ENCODE peak calls at places on chromosomes 16 and 17, in five cellular contexts. F, J, Q, Z and S are unnamed samples.

GRCh38 chr16:84294196-84295142 is at the start of gene WFDC1:
- DNase-seq in F (no peak), J (no peak), Q (peak; percentile 27), Z (no peak), S (no peak)

GRCh38 chr16:12339686-12340085 is 363.2 kb downstream of the SNX29 start:
- DNase-seq in F (no peak), J (no peak), Q (peak; percentile 83), Z (no peak), S (peak; percentile 58)

GRCh38 chr16:78551487-78552085 is 452.1 kb downstream of the WWOX start:
- DNase-seq in F (peak; percentile 90), J (no peak), Q (no peak), Z (no peak), S (no peak)

GRCh38 chr16:27712251-27712711 is 162.3 kb downstream of the KATNIP start:
- DNase-seq in F (no peak), J (no peak), Q (no peak), Z (no peak), S (no peak)

GRCh38 chr17:19388791-19389190 is 1.8 kb upstream of the MFAP4 start:
- DNase-seq in F (peak; percentile 22), J (no peak), Q (no peak), Z (no peak), S (no peak)

GRCh38 chr17:66468241-66469087 is 166.1 kb downstream of the PRKCA start:
- DNase-seq in F (no peak), J (no peak), Q (peak; percentile 62), Z (no peak), S (peak; percentile 61)

GRCh38 chr17:59149841-59150511 is 5.0 kb downstream of the SKA2 start:
- DNase-seq in F (no peak), J (no peak), Q (no peak), Z (no peak), S (no peak)

GRCh38 chr16:25434061-25434460 is 176.4 kb upstream of the ZKSCAN2 start:
- DNase-seq in F (no peak), J (no peak), Q (no peak), Z (no peak), S (no peak)

GRCh38 chr16:66512589-66513404 is 37.1 kb downstream of the TK2 start:
- DNase-seq in F (no peak), J (no peak), Q (peak; percentile 71), Z (no peak), S (no peak)

GRCh38 chr17:32486091-32486700 is 597 bp upstream of the CDK5R1 start:
- DNase-seq in F (peak; percentile 74), J (no peak), Q (peak; percentile 58), Z (peak; percentile 59), S (peak; percentile 79)

GRCh38 chr16:63982156-63982555 is 1139.7 kb downstream of the CDH11 start:
- DNase-seq in F (no peak), J (no peak), Q (no peak), Z (no peak), S (no peak)

GRCh38 chr17:72682597-72682996 is 409.9 kb downstream of the SLC39A11 start:
- DNase-seq in F (no peak), J (no peak), Q (no peak), Z (no peak), S (peak; percentile 72)

GRCh38 chr17:78268960-78269892 is 37.8 kb downstream of the TMEM235 start:
- DNase-seq in F (no peak), J (no peak), Q (peak; percentile 18), Z (no peak), S (no peak)

GRCh38 chr16:13421726-13422125 is 498.2 kb upstream of the ERCC4 start:
- DNase-seq in F (no peak), J (peak; percentile 35), Q (peak; percentile 61), Z (no peak), S (peak; percentile 49)

GRCh38 chr17:76459674-76460073 is 6.7 kb upstream of the UBE2O start:
- DNase-seq in F (no peak), J (no peak), Q (no peak), Z (no peak), S (no peak)

GRCh38 chr16:31436221-31437045 is 6.2 kb downstream of the ZNF843 start:
- DNase-seq in F (no peak), J (no peak), Q (no peak), Z (no peak), S (no peak)

GRCh38 chr17:54900457-54901229 is at the start of gene TOM1L1:
- DNase-seq in F (peak; percentile 83), J (peak; percentile 13), Q (peak; percentile 57), Z (peak; percentile 11), S (peak; percentile 72)

GRCh38 chr16:6753553-6753952 is 579.1 kb upstream of the RBFOX1 start:
- DNase-seq in F (no peak), J (no peak), Q (no peak), Z (no peak), S (no peak)

GRCh38 chr17:58755577-58756245 is at the start of gene PPM1E:
- DNase-seq in F (peak; percentile 44), J (no peak), Q (peak; percentile 12), Z (peak; percentile 34), S (peak; percentile 44)

GRCh38 chr16:69775535-69775934 is 13.4 kb downstream of the WWP2 start:
- DNase-seq in F (no peak), J (no peak), Q (no peak), Z (no peak), S (no peak)

GRCh38 chr16:9677301-9677653 is 505.0 kb downstream of the GRIN2A start:
- DNase-seq in F (no peak), J (no peak), Q (no peak), Z (no peak), S (no peak)

GRCh38 chr17:2238432-2239169 is 65.0 kb downstream of the SMG6 start:
- DNase-seq in F (no peak), J (no peak), Q (no peak), Z (no peak), S (no peak)

GRCh38 chr16:30131869-30132475 is 9.0 kb upstream of the MAPK3 start:
- DNase-seq in F (peak; percentile 97), J (no peak), Q (peak; percentile 64), Z (no peak), S (no peak)

GRCh38 chr17:46742539-46743270 is 75.8 kb downstream of the WNT3 start:
- DNase-seq in F (peak; percentile 0), J (peak; percentile 86), Q (peak; percentile 82), Z (no peak), S (peak; percentile 94)

GRCh38 chr17:17499402-17500145 is 3.4 kb upstream of the RASD1 start:
- DNase-seq in F (no peak), J (no peak), Q (no peak), Z (no peak), S (no peak)

GRCh38 chr16:1543085-1543896 is 9.8 kb downstream of the TMEM204 start:
- DNase-seq in F (no peak), J (peak; percentile 50), Q (peak; percentile 61), Z (peak; percentile 62), S (peak; percentile 87)

GRCh38 chr17:13415877-13416416 is 185.8 kb downstream of the HS3ST3A1 start:
- DNase-seq in F (peak; percentile 87), J (no peak), Q (peak; percentile 51), Z (no peak), S (peak; percentile 96)

GRCh38 chr17:80724723-80725388 is 180.2 kb downstream of the RPTOR start:
- DNase-seq in F (no peak), J (peak; percentile 49), Q (peak; percentile 78), Z (no peak), S (peak; percentile 86)

GRCh38 chr17:74813793-74814192 is 37.6 kb upstream of the NAT9 start:
- DNase-seq in F (no peak), J (no peak), Q (no peak), Z (no peak), S (no peak)

GRCh38 chr16:85488414-85488813 is 124.7 kb upstream of the GSE1 start:
- DNase-seq in F (no peak), J (no peak), Q (no peak), Z (no peak), S (no peak)

GRCh38 chr17:81222906-81223757 is at the start of gene CEP131:
- DNase-seq in F (peak; percentile 95), J (peak; percentile 80), Q (peak; percentile 98), Z (peak; percentile 99), S (peak; percentile 96)

GRCh38 chr16:75208242-75208825 is 1.4 kb upstream of the CTRB2 start:
- DNase-seq in F (no peak), J (no peak), Q (no peak), Z (no peak), S (no peak)

GRCh38 chr17:67353929-67354557 is 12.3 kb downstream of the PSMD12 start:
- DNase-seq in F (no peak), J (no peak), Q (no peak), Z (no peak), S (no peak)

GRCh38 chr17:35245196-35245486 is 2.3 kb downstream of the SLFN5 start:
- DNase-seq in F (no peak), J (peak; percentile 81), Q (peak; percentile 96), Z (no peak), S (peak; percentile 82)

GRCh38 chr17:82687871-82688270 is 10.6 kb downstream of the RAB40B start:
- DNase-seq in F (no peak), J (no peak), Q (no peak), Z (no peak), S (no peak)

GRCh38 chr17:43779145-43780125 is 658 bp upstream of the DUSP3 start:
- DNase-seq in F (no peak), J (no peak), Q (no peak), Z (no peak), S (no peak)